ENCODE peak calls at places on chromosomes 1 and 21, in six cellular contexts. D, I, R, E, M and V are unnamed samples.

GRCh38 chr1:231039161-231040018 is 664 bp downstream of the FAM89A start:
- DNase-seq in R (peak), E (no peak), M (peak), I (peak), D (no peak), V (no peak)

GRCh38 chr1:64516301-64516700 is 46.4 kb downstream of the CACHD1 start:
- DNase-seq in I (no peak), D (no peak), R (no peak), M (no peak), E (no peak), V (no peak)

GRCh38 chr1:90963651-90964050 is 58.2 kb downstream of the ZNF644 start:
- DNase-seq in D (no peak), I (no peak), R (no peak), M (no peak), E (no peak), V (no peak)

GRCh38 chr1:11248169-11248568 is 14.2 kb downstream of the MTOR start:
- DNase-seq in I (no peak), D (no peak), M (no peak), E (no peak), R (no peak), V (no peak)

GRCh38 chr21:32772281-32773047 is 909 bp upstream of the PAXBP1 start:
- DNase-seq in E (peak), D (no peak), I (peak), M (peak), R (no peak), V (no peak)

GRCh38 chr1:16114527-16115467 is 41.1 kb downstream of the EPHA2 start:
- DNase-seq in R (no peak), I (no peak), E (no peak), D (no peak), M (no peak), V (no peak)

GRCh38 chr1:35031103-35031452 is 667 bp downstream of the ZMYM6 start:
- DNase-seq in D (peak), I (peak), E (no peak), M (peak), R (no peak), V (no peak)

GRCh38 chr1:146049436-146049835 is 27.9 kb upstream of the HJV start:
- DNase-seq in E (no peak), M (no peak), D (no peak), I (no peak), R (no peak), V (no peak)

GRCh38 chr1:162323023-162323422 is 53.6 kb downstream of the SPATA46 start:
- DNase-seq in M (no peak), I (no peak), E (no peak), D (no peak), R (no peak), V (no peak)

GRCh38 chr1:90580176-90580575 is 136.9 kb downstream of the BARHL2 start:
- DNase-seq in R (no peak), E (no peak), M (no peak), I (no peak), D (no peak), V (no peak)

GRCh38 chr1:20717452-20718342 is at the start of gene KIF17:
- DNase-seq in R (peak), M (peak), I (peak), D (no peak), E (no peak), V (no peak)

GRCh38 chr1:207219979-207220889 is 101.2 kb upstream of the CD55 start:
- DNase-seq in M (no peak), R (peak), D (no peak), E (no peak), I (no peak), V (no peak)

GRCh38 chr1:164689672-164690655 is 131.0 kb downstream of the PBX1 start:
- DNase-seq in E (no peak), R (no peak), D (no peak), I (peak), M (peak), V (no peak)

GRCh38 chr1:170618418-170618817 is 45.5 kb upstream of the PRRX1 start:
- DNase-seq in I (no peak), D (no peak), M (no peak), E (no peak), R (no peak), V (no peak)

GRCh38 chr1:168708698-168709406 is 20.2 kb downstream of the DPT start:
- DNase-seq in M (no peak), D (no peak), R (no peak), E (no peak), I (peak), V (no peak)

GRCh38 chr1:240190881-240191385 is 99.2 kb downstream of the FMN2 start:
- DNase-seq in R (no peak), E (no peak), M (peak), D (peak), I (peak), V (no peak)

GRCh38 chr1:105838071-105838470 is 1218.4 kb upstream of the PRMT6 start:
- DNase-seq in R (no peak), D (no peak), E (no peak), M (no peak), I (no peak), V (no peak)

GRCh38 chr1:181111559-181111958 is 23.1 kb downstream of the IER5 start:
- DNase-seq in R (no peak), E (no peak), I (no peak), D (peak), M (no peak), V (no peak)

GRCh38 chr1:201076036-201076435 is 36.2 kb downstream of the CACNA1S start:
- DNase-seq in E (no peak), R (no peak), M (no peak), D (no peak), I (no peak), V (no peak)

GRCh38 chr1:201077736-201078135 is 34.5 kb downstream of the CACNA1S start:
- DNase-seq in I (no peak), E (no peak), R (no peak), M (no peak), D (no peak), V (no peak)

GRCh38 chr1:201084171-201084766 is 28.0 kb downstream of the CACNA1S start:
- DNase-seq in I (no peak), R (no peak), E (no peak), M (no peak), D (no peak), V (no peak)

GRCh38 chr1:201085902-201086735 is 26.1 kb downstream of the CACNA1S start:
- DNase-seq in M (peak), D (peak), E (no peak), R (peak), I (peak), V (peak)

DNA sequence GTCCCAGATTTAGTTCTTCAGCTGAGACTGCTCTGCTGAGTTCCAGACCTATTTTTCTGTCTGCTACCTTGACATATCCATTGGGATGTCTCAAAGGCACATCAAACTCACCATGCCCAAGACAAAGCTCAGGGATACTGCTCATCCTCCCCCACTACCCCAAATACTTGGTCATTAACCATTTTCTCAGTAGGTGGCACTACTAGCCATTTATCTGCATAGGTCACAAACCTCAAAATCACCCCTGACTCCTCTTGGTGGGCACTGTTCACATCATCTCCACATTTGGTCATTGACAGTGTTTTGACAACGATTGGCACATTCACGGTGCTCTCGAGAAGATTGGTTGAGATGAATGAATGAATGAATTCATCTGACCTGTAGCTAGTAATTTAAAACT is 32.1 kb downstream of the CACNA1S start:
- DNase-seq in D (no peak), R (no peak), M (no peak), E (no peak), I (no peak), V (no peak)
- TF ChIP-seq CTCF in D (no peak), R (no peak), M (peak), E (no peak), I (no peak), V (no peak)

DNA sequence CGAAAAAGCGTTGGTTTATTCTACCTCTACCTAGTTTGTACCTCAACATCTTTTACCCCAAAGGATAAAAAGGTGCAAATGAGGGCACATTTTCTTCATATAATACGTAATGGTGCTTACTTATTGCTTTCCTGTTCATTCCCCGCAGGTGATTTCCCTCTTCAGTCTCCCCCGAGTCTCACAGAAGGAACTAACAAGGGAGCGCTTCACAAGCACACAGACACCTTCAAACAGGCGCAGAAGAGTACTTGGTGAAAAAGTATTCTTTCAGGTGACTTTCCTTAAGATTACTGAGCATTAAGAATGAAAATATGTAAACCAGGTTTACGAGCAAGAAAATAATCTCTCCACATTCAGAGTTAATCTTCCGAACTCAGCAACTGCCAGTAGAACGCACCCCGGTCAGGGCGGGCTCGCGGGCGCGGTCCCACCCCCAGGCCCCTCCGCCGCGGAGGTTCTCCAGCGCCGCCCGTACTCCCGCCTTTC is 510 bp upstream of the RABGAP1L start:
- DNase-seq in E (no peak), I (no peak), D (no peak), R (no peak), M (no peak), V (no peak)
- TF ChIP-seq RAD21 in E (no peak), I (no peak), D (no peak), R (no peak), M (no peak), V (no peak)

DNA sequence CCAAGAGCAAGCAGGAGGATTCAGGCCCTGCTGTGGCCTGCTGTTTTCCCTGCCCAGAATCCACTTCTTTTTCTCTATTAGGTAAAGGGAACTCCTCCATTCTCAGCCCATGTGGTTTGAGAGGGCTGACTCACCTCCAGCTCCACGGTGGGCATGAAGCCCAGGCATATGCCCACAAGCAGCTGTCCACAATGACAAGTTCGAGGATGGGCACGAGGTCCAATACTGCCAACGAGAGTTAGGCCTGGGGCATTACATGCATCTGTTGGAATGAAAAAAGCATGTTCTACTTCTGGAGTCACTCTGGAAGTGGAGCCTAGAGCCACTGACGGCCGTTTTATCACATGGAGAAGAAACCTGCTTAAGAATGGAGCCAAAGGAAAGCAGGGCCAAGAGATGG is 20.1 kb downstream of the TSPAN2 start:
- DNase-seq in R (no peak), I (no peak), D (no peak), E (no peak), M (no peak), V (no peak)
- TF ChIP-seq POLR2AphosphoS5 in R (no peak), I (no peak), D (no peak), E (no peak), M (no peak), V (no peak)

GRCh38 chr1:226557424-226557823 is 8.9 kb downstream of the STUM start:
- DNase-seq in M (no peak), I (no peak), E (no peak), R (no peak), D (no peak), V (no peak)
- TF ChIP-seq CTCF in M (no peak), I (no peak), E (no peak), R (no peak), D (no peak), V (no peak)

DNA sequence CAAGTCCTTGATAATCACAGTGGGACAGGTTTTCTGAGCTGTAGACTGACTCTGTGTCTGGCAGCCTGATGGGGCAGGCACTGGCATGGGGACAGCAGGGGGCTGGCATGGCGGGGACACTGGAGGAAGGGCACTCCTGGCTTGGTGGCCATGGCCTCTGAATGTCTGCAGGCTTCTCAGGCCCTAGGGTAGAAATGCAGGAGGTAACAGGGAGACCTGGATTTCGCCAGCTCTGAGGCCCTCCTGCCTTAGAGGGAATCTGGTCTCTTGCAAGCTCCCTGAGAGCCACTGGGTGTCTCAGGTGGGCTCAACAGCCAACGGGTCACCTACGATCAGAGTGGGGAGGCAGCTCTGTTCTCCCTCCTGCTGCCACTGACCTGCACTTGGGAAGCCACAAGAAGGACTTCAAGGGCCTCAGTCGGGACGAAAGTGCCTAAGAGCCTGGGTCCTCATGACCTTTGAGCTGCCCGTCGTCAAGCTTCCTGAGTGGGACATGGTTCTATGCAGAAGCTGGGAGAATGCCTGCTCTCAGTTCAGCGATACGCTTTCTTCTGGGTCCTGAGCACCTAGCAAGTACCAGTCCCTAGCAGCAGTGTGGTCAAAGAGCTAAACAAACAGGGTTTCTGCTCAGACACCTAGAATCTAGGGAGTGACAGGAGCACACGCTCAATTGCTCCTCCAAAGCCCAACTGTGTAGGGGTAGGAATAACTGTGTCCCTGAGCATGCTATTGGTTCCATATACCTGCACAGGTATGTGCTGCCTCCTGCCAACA is 569.0 kb downstream of the PTPRU start:
- DNase-seq in M (no peak), R (peak), I (peak), D (no peak), E (no peak), V (no peak)
- TF ChIP-seq RAD21 in M (no peak), R (peak), I (no peak), D (no peak), E (no peak), V (no peak)

GRCh38 chr1:172746091-172746949 is 87.4 kb downstream of the FASLG start:
- DNase-seq in M (peak), D (peak), I (no peak), E (peak), R (no peak), V (peak)
- TF ChIP-seq POLR2AphosphoS5 in M (peak), D (no peak), I (peak), E (no peak), R (no peak), V (peak)

DNA sequence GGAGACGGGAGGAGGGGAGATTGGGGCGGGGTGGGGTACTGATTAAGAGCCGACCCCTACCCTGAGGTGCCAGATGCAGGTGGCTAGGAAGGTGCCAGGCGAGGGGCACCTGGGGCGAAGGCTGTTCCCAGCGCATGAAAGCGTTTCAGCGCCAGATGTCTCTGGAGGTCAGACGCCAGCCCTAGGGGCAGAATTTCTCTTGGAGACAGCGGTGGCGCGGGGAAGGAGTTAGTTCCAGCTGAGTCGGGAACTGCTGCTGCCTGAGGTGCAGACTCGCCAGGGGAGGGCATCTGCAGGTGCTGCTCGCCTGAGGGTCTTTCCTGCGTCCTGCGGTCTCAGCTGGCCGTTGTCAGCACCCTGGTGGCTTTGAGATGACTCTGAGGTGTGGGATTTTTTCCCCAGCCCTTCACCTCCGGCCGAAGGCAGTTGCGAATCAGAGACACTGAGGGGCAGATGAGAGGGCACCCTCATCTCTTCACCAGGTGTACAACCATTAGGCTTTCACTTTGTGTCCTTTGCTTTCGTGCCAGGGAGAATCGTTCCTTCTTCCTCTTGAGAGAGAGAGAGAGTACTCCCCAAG is 539 bp downstream of the CGN start:
- DNase-seq in I (peak), R (peak), M (peak), D (no peak), E (no peak), V (no peak)
- TF ChIP-seq CTCF in I (peak), R (no peak), M (no peak), D (peak), E (no peak), V (no peak)

DNA sequence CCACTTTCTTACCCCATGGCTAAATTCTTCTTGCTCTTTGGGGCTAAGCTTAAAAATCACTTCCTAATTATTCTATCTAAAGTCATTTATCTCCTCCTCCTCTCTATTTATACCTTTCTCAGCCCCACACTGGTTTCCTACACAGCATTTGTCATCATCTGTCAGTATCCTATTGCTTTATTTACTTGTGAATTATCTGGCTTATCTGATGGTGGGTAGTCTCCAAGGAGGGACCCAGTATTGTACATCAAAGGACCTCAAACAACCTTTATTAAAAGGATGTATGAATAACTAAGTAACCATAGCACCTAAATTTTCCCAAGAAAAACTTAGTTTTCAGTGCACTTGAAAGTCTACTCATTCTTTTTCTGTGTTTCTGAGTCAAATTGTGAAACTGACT is 332.7 kb upstream of the SNX7 start:
- DNase-seq in E (no peak), D (no peak), M (no peak), I (no peak), R (no peak), V (no peak)
- TF ChIP-seq RAD21 in E (no peak), D (no peak), M (no peak), I (no peak), R (no peak), V (no peak)